ENCODE peak calls at places on chromosome 4, in four cellular contexts. I, S, R and U are unnamed samples.
A peak's percentile ranks its signal among the peaks of the same experiment; 100 is the strongest.

GRCh38 chr4:177322881-177323280 is 13.2 kb downstream of the NEIL3 start:
- DNase-seq in I (no peak), S (no peak), R (no peak), U (no peak)

GRCh38 chr4:86129546-86129945 is 230.3 kb downstream of the MAPK10 start:
- DNase-seq in I (no peak), S (no peak), R (no peak), U (no peak)

GRCh38 chr4:13543091-13543581 is 1.2 kb downstream of the NKX3-2 start:
- DNase-seq in I (peak; percentile 70), S (no peak), R (no peak), U (no peak)

GRCh38 chr4:74237425-74237966 is 70.8 kb upstream of the EPGN start:
- DNase-seq in I (no peak), S (no peak), R (no peak), U (no peak)

GRCh38 chr4:25951390-25951952 is 37.5 kb downstream of the SMIM20 start:
- DNase-seq in I (no peak), S (no peak), R (no peak), U (no peak)

GRCh38 chr4:109094061-109094460 is 208.4 kb downstream of the COL25A1 start:
- DNase-seq in I (no peak), S (no peak), R (no peak), U (no peak)

GRCh38 chr4:14111730-14112171 is 484.2 kb upstream of the BOD1L1 start:
- DNase-seq in I (no peak), S (no peak), R (no peak), U (no peak)

GRCh38 chr4:20565075-20565721 is 135.1 kb upstream of the PACRGL start:
- DNase-seq in I (no peak), S (no peak), R (no peak), U (no peak)

GRCh38 chr4:8058031-8058479 is 100.6 kb downstream of the ABLIM2 start:
- DNase-seq in I (no peak), S (no peak), R (no peak), U (no peak)

GRCh38 chr4:10736266-10736665 is 51.7 kb upstream of the CLNK start:
- DNase-seq in I (no peak), S (no peak), R (no peak), U (no peak)

GRCh38 chr4:1305781-1306455 is 16.2 kb downstream of the MAEA start:
- DNase-seq in I (no peak), S (peak; percentile 33), R (no peak), U (no peak)

GRCh38 chr4:15031197-15031596 is 28.9 kb downstream of the CPEB2 start:
- DNase-seq in I (no peak), S (no peak), R (no peak), U (no peak)

GRCh38 chr4:153326513-153326912 is 18.0 kb upstream of the MND1 start:
- DNase-seq in I (no peak), S (peak; percentile 15), R (no peak), U (peak; percentile 70)

GRCh38 chr4:24001486-24001885 is 111.6 kb upstream of the PPARGC1A start:
- DNase-seq in I (no peak), S (no peak), R (no peak), U (no peak)

GRCh38 chr4:95867919-95868318 is 28.0 kb downstream of the PDHA2 start:
- DNase-seq in I (no peak), S (peak; percentile 28), R (no peak), U (no peak)

GRCh38 chr4:15702941-15703403 is at the start of gene BST1:
- DNase-seq in I (peak; percentile 95), S (no peak), R (peak; percentile 47), U (peak; percentile 93)

GRCh38 chr4:10086506-10087120 is 30.0 kb downstream of the WDR1 start:
- DNase-seq in I (no peak), S (no peak), R (no peak), U (no peak)

GRCh38 chr4:14924945-14925344 is 77.3 kb upstream of the CPEB2 start:
- DNase-seq in I (no peak), S (no peak), R (no peak), U (no peak)

GRCh38 chr4:113637823-113638691 is 123.5 kb downstream of the CAMK2D start:
- DNase-seq in I (no peak), S (no peak), R (no peak), U (no peak)

GRCh38 chr4:140152760-140153418 is 1.1 kb downstream of the MAML3 start:
- DNase-seq in I (peak; percentile 94), S (no peak), R (peak; percentile 70), U (peak; percentile 94)
- TF ChIP-seq POLR2A in I (no peak), S (no peak), R (no peak), U (no peak)

GRCh38 chr4:110475881-110476818 is at the start of gene ENPEP:
- DNase-seq in I (no peak), S (no peak), R (no peak), U (no peak)
- H3K4me3 ChIP-seq in I (peak within 1 kb of the TSS; percentile 56), S (no peak within 1 kb of the TSS), R (peak within 1 kb of the TSS; percentile 42), U (no peak within 1 kb of the TSS)

GRCh38 chr4:4668355-4669210 is 126.7 kb upstream of the STX18 start:
- DNase-seq in I (no peak), S (no peak), R (no peak), U (no peak)

GRCh38 chr4:4664234-4664633 is 122.4 kb upstream of the STX18 start:
- DNase-seq in I (no peak), S (no peak), R (no peak), U (no peak)

GRCh38 chr4:4666187-4666586 is 124.3 kb upstream of the STX18 start:
- DNase-seq in I (no peak), S (no peak), R (no peak), U (no peak)

GRCh38 chr4:4667643-4668081 is 125.8 kb upstream of the STX18 start:
- DNase-seq in I (no peak), S (no peak), R (no peak), U (no peak)

GRCh38 chr4:4666693-4667642 is 125.1 kb upstream of the STX18 start:
- DNase-seq in I (no peak), S (no peak), R (peak; percentile 61), U (no peak)
- TF ChIP-seq CTCF in I (no peak), S (no peak), R (no peak), U (no peak)

GRCh38 chr4:38132843-38133662 is 172.9 kb downstream of the PTTG2 start:
- DNase-seq in I (no peak), S (no peak), R (no peak), U (no peak)

GRCh38 chr4:38130884-38131283 is 170.7 kb downstream of the PTTG2 start:
- DNase-seq in I (no peak), S (no peak), R (no peak), U (no peak)

GRCh38 chr4:38133711-38134480 is 173.7 kb downstream of the PTTG2 start:
- DNase-seq in I (no peak), S (no peak), R (no peak), U (no peak)

GRCh38 chr4:38131371-38132139 is 171.4 kb downstream of the PTTG2 start:
- DNase-seq in I (no peak), S (no peak), R (no peak), U (no peak)

GRCh38 chr4:38132140-38132673 is 172.0 kb downstream of the PTTG2 start:
- DNase-seq in I (no peak), S (no peak), R (peak; percentile 47), U (peak; percentile 84)
- TF ChIP-seq POLR2A in I (no peak), S (no peak), R (no peak), U (no peak)